ENCODE peak calls at places on chromosomes 16 and 17, in five cellular contexts. F, U, V, W and K are unnamed samples.

GRCh38 chr16:64254443-64255367 is 867.2 kb downstream of the CDH11 start:
- DNase-seq in F (no peak), U (no peak), V (no peak), W (no peak), K (no peak)

GRCh38 chr17:39835038-39835786 is 28.9 kb downstream of the IKZF3 start:
- DNase-seq in F (no peak), U (no peak), V (no peak), W (no peak), K (no peak)

GRCh38 chr17:60149691-60150582 is at the start of gene CA4:
- DNase-seq in F (no peak), U (no peak), V (peak), W (no peak), K (no peak)

GRCh38 chr16:57802635-57803412 is 533 bp upstream of the KIFC3 start:
- DNase-seq in F (no peak), U (no peak), V (peak), W (no peak), K (no peak)

GRCh38 chr17:55304171-55304859 is 39.6 kb downstream of the HLF start:
- DNase-seq in F (no peak), U (no peak), V (no peak), W (no peak), K (no peak)

GRCh38 chr16:74731853-74732477 is 31.3 kb upstream of the MLKL start:
- DNase-seq in F (no peak), U (no peak), V (no peak), W (no peak), K (no peak)

GRCh38 chr16:52451971-52452421 is 94.9 kb downstream of the TOX3 start:
- DNase-seq in F (no peak), U (no peak), V (no peak), W (no peak), K (no peak)

GRCh38 chr16:51039638-51040331 is 111.3 kb downstream of the SALL1 start:
- DNase-seq in F (no peak), U (no peak), V (no peak), W (no peak), K (no peak)

GRCh38 chr17:14547556-14547955 is 246.7 kb downstream of the HS3ST3B1 start:
- DNase-seq in F (no peak), U (no peak), V (no peak), W (no peak), K (no peak)

GRCh38 chr17:2849327-2849670 is 53.1 kb downstream of the RAP1GAP2 start:
- DNase-seq in F (no peak), U (no peak), V (no peak), W (no peak), K (no peak)

GRCh38 chr17:16439867-16440351 is 24.5 kb downstream of the TRPV2 start:
- DNase-seq in F (peak), U (no peak), V (no peak), W (no peak), K (no peak)

GRCh38 chr16:31764103-31764502 is 109.5 kb upstream of the ZNF267 start:
- DNase-seq in F (no peak), U (no peak), V (no peak), W (no peak), K (no peak)

GRCh38 chr16:11949527-11949926 is 7.7 kb upstream of the NPIPB2 start:
- DNase-seq in F (peak), U (no peak), V (peak), W (no peak), K (peak)

GRCh38 chr16:76955629-76956028 is 235.4 kb upstream of the MON1B start:
- DNase-seq in F (peak), U (no peak), V (no peak), W (no peak), K (no peak)

GRCh38 chr17:41692722-41693521 is 4.2 kb downstream of the EIF1 start:
- DNase-seq in F (no peak), U (no peak), V (no peak), W (no peak), K (no peak)

GRCh38 chr16:67268136-67268579 is 11.2 kb upstream of the PLEKHG4 start:
- DNase-seq in F (peak), U (peak), V (peak), W (no peak), K (no peak)

GRCh38 chr17:76370261-76370993 is 14.0 kb upstream of the SPHK1 start:
- DNase-seq in F (peak), U (peak), V (peak), W (no peak), K (no peak)

GRCh38 chr17:40541873-40542561 is 23.3 kb downstream of the CCR7 start:
- DNase-seq in F (no peak), U (no peak), V (no peak), W (no peak), K (no peak)

GRCh38 chr16:6193718-6194117 is 1096.1 kb upstream of the EEF2KMT start:
- DNase-seq in F (no peak), U (no peak), V (no peak), W (no peak), K (no peak)

GRCh38 chr17:55348749-55349354 is 72.8 kb downstream of the MMD start:
- DNase-seq in F (peak), U (peak), V (peak), W (no peak), K (peak)

GRCh38 chr17:67725232-67726206 is 7.8 kb downstream of the NOL11 start:
- DNase-seq in F (no peak), U (no peak), V (no peak), W (no peak), K (peak)

GRCh38 chr16:87794485-87795078 is 28.8 kb upstream of the KLHDC4 start:
- DNase-seq in F (no peak), U (no peak), V (no peak), W (no peak), K (no peak)

GRCh38 chr17:81514735-81515529 is 2.3 kb upstream of the ACTG1 start:
- DNase-seq in F (peak), U (peak), V (peak), W (no peak), K (peak)

GRCh38 chr16:7270823-7271222 is 61.8 kb upstream of the RBFOX1 start:
- DNase-seq in F (no peak), U (no peak), V (no peak), W (no peak), K (no peak)

GRCh38 chr17:48002208-48002919 is 31.5 kb downstream of the CDK5RAP3 start:
- DNase-seq in F (peak), U (peak), V (no peak), W (peak), K (no peak)

GRCh38 chr17:45814622-45815606 is 29.8 kb upstream of the SPPL2C start:
- DNase-seq in F (no peak), U (no peak), V (no peak), W (no peak), K (no peak)

GRCh38 chr17:36869856-36870617 is 67.2 kb upstream of the LHX1 start:
- DNase-seq in F (peak), U (no peak), V (no peak), W (no peak), K (no peak)

GRCh38 chr17:74424658-74425057 is 7.2 kb upstream of the GPRC5C start:
- DNase-seq in F (no peak), U (no peak), V (no peak), W (no peak), K (no peak)

GRCh38 chr16:79430129-79430789 is 170.3 kb downstream of the MAF start:
- DNase-seq in F (no peak), U (no peak), V (no peak), W (no peak), K (no peak)

GRCh38 chr16:77190190-77190477 is 856 bp upstream of the MON1B start:
- DNase-seq in F (no peak), U (no peak), V (no peak), W (no peak), K (no peak)

GRCh38 chr16:30053376-30054015 is 12.1 kb upstream of the ALDOA start:
- DNase-seq in F (peak), U (no peak), V (no peak), W (no peak), K (no peak)

GRCh38 chr17:64387545-64388171 is 3.0 kb downstream of the PECAM1 start:
- DNase-seq in F (no peak), U (no peak), V (no peak), W (no peak), K (no peak)

GRCh38 chr17:80890551-80890930 is 101.1 kb upstream of the CHMP6 start:
- DNase-seq in F (no peak), U (no peak), V (peak), W (no peak), K (no peak)

GRCh38 chr17:77133087-77133633 is 7.6 kb upstream of the SEC14L1 start:
- DNase-seq in F (no peak), U (no peak), V (no peak), W (no peak), K (no peak)

GRCh38 chr17:36151891-36152638 is 24.4 kb downstream of the TBC1D3B start:
- DNase-seq in F (no peak), U (no peak), V (no peak), W (no peak), K (no peak)

GRCh38 chr17:69348441-69348840 is 21.5 kb upstream of the ABCA5 start:
- DNase-seq in F (no peak), U (no peak), V (no peak), W (no peak), K (no peak)

GRCh38 chr17:57861737-57862409 is 12.0 kb upstream of the MRPS23 start:
- DNase-seq in F (peak), U (no peak), V (peak), W (no peak), K (no peak)

GRCh38 chr16:66167564-66168291 is 198.8 kb upstream of the CDH5 start:
- DNase-seq in F (peak), U (no peak), V (no peak), W (no peak), K (no peak)